ENCODE peak calls at places on chromosomes 7 and 10, in eight cellular contexts. Y is sciatic nerve; M is activated naive CD4-positive, alpha-beta T cell treated with anti-CD3 and anti-CD28 coated beads, Interleukin-2, amount 50 U/mL, for 72 hours; A is stimulated activated CD4-positive, alpha-beta T cell treated with anti-CD3 and anti-CD28 coated beads, Interleukin-1b, Interleukin-23, amount 100 ng/mL, for 1 hour; L is AG08395; P is NCI-H460; O is ovary; V is GM10248. D is an unnamed sample.

GRCh38 chr7:117077658-117078057 is 124.4 kb downstream of the ST7 start:
- DNase-seq in Y (no peak), M (no peak), A (no peak), L (no peak), P (no peak), O (no peak), V (no peak), D (no peak)

GRCh38 chr7:157558516-157558874 is 221.7 kb downstream of the DNAJB6 start:
- DNase-seq in Y (peak), M (no peak), A (no peak), L (no peak), P (no peak), O (no peak), V (no peak), D (no peak)

GRCh38 chr7:34837316-34837715 is 179.3 kb downstream of the NPSR1 start:
- DNase-seq in Y (no peak), M (no peak), A (no peak), L (no peak), P (no peak), O (no peak), V (no peak), D (no peak)

GRCh38 chr7:30682131-30683083 is at the start of gene CRHR2:
- DNase-seq in Y (no peak), M (peak), A (peak), L (no peak), P (no peak), O (peak), V (no peak), D (no peak)

GRCh38 chr7:913736-914520 is 37.6 kb downstream of the GET4 start:
- DNase-seq in Y (no peak), M (no peak), A (no peak), L (no peak), P (no peak), O (no peak), V (no peak), D (no peak)

GRCh38 chr7:80150621-80151273 is 16.1 kb downstream of the GNAI1 start:
- DNase-seq in Y (no peak), M (no peak), A (no peak), L (peak), P (no peak), O (no peak), V (no peak), D (no peak)

GRCh38 chr7:155738652-155739537 is 73.4 kb downstream of the SHH start:
- DNase-seq in Y (peak), M (peak), A (peak), L (peak), P (peak), O (peak), V (peak), D (peak)

GRCh38 chr10:35752469-35753450 is 110.7 kb upstream of the FZD8 start:
- DNase-seq in Y (peak), M (no peak), A (no peak), L (no peak), P (no peak), O (no peak), V (no peak), D (no peak)

GRCh38 chr10:32938554-32939061 is 19.4 kb downstream of the ITGB1 start:
- DNase-seq in Y (no peak), M (no peak), A (no peak), L (peak), P (no peak), O (no peak), V (no peak), D (peak)

GRCh38 chr7:49398730-49399129 is 374.7 kb upstream of the VWC2 start:
- DNase-seq in Y (no peak), M (no peak), A (no peak), L (no peak), P (no peak), O (no peak), V (no peak), D (no peak)

D was measured in adrenal gland.